ENCODE peak calls at places on chromosomes 16 and 17, in seven cellular contexts. B, C, Q, H, W, X and M are unnamed samples.

GRCh38 chr17:33896309-33896708 is 358.8 kb upstream of the CCL2 start:
- DNase-seq in Q (no peak), W (no peak), X (no peak), B (no peak), H (no peak), C (no peak), M (no peak)

GRCh38 chr16:87101903-87102302 is 215.3 kb downstream of the C16orf95 start:
- DNase-seq in H (no peak), C (no peak), X (no peak), W (peak), B (peak), Q (peak), M (no peak)

GRCh38 chr16:55846598-55847346 is 13.9 kb upstream of the CES1 start:
- DNase-seq in X (no peak), C (no peak), H (no peak), W (no peak), Q (no peak), B (no peak), M (no peak)

GRCh38 chr17:8556074-8556473 is 74.5 kb downstream of the MYH10 start:
- DNase-seq in X (no peak), W (no peak), Q (no peak), B (no peak), C (no peak), H (no peak), M (no peak)

GRCh38 chr17:78182504-78182903 is 4.3 kb downstream of the TK1 start:
- DNase-seq in Q (peak), W (no peak), C (no peak), H (no peak), B (no peak), X (no peak), M (no peak)

GRCh38 chr16:48892884-48893283 is 282.9 kb upstream of the N4BP1 start:
- DNase-seq in X (no peak), H (no peak), W (no peak), B (no peak), Q (no peak), C (no peak), M (no peak)

GRCh38 chr16:25260416-25260815 is 2.8 kb upstream of the ZKSCAN2 start:
- DNase-seq in W (no peak), B (no peak), C (no peak), Q (no peak), X (no peak), H (no peak), M (no peak)

GRCh38 chr17:14143678-14144077 is 74.4 kb downstream of the COX10 start:
- DNase-seq in X (no peak), C (no peak), Q (peak), W (no peak), B (peak), H (no peak), M (no peak)

GRCh38 chr16:8863594-8864424 is 5.0 kb downstream of the CARHSP1 start:
- DNase-seq in W (no peak), H (no peak), B (peak), C (peak), Q (peak), X (no peak), M (no peak)

GRCh38 chr16:57367111-57367752 is 5.1 kb upstream of the CX3CL1 start:
- DNase-seq in Q (peak), W (no peak), H (no peak), X (peak), B (no peak), C (no peak), M (no peak)

GRCh38 chr17:16313159-16314090 is 39.8 kb downstream of the CENPV start:
- DNase-seq in W (no peak), C (no peak), Q (no peak), X (peak), H (no peak), B (peak), M (peak)

GRCh38 chr17:42608692-42609181 is 437 bp downstream of the RETREG3 start:
- DNase-seq in X (peak), H (no peak), Q (no peak), C (no peak), W (no peak), B (no peak), M (no peak)
- H3K4me3 ChIP-seq in X (peak), H (peak), Q (peak), C (peak), W (peak), B (peak), M (peak)

DNA sequence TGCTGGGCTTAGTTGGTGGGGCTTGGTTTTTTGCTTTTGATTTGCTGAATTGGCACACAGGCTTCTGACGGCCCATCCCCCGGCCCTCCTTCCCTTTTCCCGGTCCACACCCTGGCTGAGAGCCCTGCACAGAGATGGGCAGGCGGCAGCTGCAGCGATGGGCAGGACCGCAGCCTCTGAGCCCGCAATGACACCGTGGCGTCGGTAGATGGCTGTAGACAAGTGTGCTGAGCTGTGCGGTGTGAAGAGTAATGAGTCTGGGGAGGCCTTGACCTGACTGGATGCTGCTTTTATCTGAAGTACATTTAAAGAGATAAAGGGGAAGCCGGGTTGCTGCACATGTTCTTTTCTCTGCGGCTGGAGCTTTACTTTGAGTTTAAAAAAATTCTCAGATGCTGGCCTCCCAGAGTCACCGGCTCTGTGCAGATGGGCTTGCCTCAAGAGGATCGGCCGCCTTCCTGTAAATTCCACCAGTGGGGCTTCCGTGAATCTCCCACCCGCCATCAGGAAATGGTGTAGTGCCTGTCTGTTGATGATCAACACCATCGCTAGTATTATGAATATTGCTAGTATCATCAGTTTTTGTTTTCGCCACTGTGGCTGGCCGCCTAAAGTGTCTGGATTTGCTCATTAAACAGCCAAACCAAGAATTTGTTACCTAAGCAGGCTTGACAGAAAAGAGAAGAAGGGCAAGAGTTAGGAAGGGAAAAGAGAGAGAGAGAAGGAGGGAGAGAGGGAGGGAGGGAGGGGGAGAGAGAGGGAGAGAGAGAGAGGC is 245.6 kb upstream of the RBFOX1 start:
- DNase-seq in H (no peak), B (no peak), X (no peak), C (no peak), W (no peak), Q (no peak), M (no peak)
- TF ChIP-seq CTCF in H (no peak), B (no peak), X (peak), C (no peak), W (no peak), Q (no peak), M (peak)

GRCh38 chr16:4850211-4850610 is 2.9 kb downstream of the UBN1 start:
- DNase-seq in H (no peak), Q (no peak), X (no peak), C (no peak), W (no peak), B (peak), M (no peak)
- H3K4me3 ChIP-seq in H (no peak), Q (no peak), X (no peak), C (no peak), W (no peak), B (peak), M (peak)

GRCh38 chr17:75386430-75386829 is 19.0 kb downstream of the GRB2 start:
- DNase-seq in C (no peak), X (no peak), B (no peak), W (no peak), H (no peak), Q (no peak), M (no peak)
- TF ChIP-seq CTCF in C (no peak), X (no peak), B (no peak), W (no peak), H (no peak), Q (no peak), M (no peak)

GRCh38 chr17:80832266-80832676 is 159.4 kb upstream of the CHMP6 start:
- DNase-seq in Q (no peak), B (peak), X (no peak), W (no peak), C (no peak), H (peak), M (no peak)
- H3K4me3 ChIP-seq in Q (no peak), B (peak), X (peak), W (peak), C (peak), H (peak), M (peak)

DNA sequence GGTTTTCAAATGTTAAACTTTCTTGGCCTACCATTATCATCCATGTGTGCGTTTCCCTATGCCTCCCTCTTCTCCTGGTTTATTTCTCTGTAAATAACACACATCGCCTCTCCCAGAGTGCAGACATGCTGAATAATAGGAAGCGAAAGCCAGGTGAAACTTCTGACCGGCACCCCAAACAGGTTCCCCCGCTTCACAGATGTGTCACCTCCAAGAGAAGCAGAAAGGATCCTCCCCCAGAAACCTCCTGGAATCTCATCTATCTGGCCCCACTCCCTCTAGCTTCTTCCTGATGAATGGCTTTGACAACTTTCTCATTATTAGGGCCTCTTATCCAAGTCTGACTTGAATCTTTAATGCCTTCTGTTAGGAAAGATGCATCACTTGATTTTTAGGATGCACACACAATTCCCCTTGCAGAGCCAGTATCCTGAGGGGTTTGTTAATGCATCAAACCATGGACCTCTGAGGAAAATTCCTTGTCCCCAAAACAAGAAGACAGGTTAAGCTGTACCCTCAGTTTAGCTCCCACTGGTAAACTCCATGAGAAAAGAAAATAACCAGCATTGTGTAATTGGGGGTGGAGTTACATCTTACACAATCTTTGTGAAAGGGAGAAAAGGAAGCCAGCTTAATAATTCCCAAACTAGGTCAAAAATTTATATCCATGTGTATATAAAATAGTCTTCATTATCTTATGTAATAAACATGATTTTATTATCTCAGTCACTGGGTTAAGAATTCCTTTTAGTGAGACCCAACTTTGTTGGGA is 20.1 kb upstream of the HYDIN start:
- DNase-seq in C (no peak), B (no peak), W (no peak), H (no peak), Q (no peak), X (no peak), M (no peak)
- TF ChIP-seq CTCF in C (no peak), B (no peak), W (no peak), H (no peak), Q (no peak), X (no peak), M (no peak)

DNA sequence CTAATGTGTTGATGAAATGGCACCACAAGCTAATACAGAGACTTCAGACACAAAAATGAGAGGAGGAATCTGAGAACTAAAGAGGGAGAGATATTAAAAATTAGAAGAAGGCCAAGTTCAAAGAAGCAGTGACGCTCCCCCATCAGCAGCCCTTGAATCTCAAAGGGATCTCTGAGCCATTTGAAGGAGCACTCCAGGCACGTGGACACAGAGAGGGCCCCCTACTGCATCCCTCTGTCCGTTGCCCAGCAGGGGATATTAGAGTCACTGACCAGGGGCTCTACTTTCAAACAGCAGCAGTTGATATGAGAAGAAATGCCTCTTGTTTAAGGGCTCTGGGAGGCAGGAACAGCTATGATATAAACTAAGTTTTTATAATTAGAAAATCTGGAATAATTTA is 479.0 kb upstream of the SALL1 start:
- DNase-seq in W (no peak), X (no peak), H (no peak), C (no peak), B (no peak), Q (no peak), M (no peak)
- H3K4me3 ChIP-seq in W (no peak), X (no peak), H (no peak), C (no peak), B (no peak), Q (no peak), M (no peak)